ENCODE peak calls at places on chromosomes 12 and 14, in four cellular contexts. G is RWPE1, F is upper lobe of left lung, M is pancreas. S is an unnamed sample.
A peak's percentile ranks its signal among the peaks of the same experiment; 100 is the strongest.

GRCh38 chr12:116610971-116611541 is 51.9 kb downstream of the MAP1LC3B2 start:
- DNase-seq in G (no peak), F (no peak), M (no peak), S (no peak)

GRCh38 chr12:73112035-73112816 is 840.1 kb downstream of the TRHDE start:
- DNase-seq in G (no peak), F (no peak), M (no peak), S (no peak)

GRCh38 chr14:43894534-43894933 is 612.5 kb downstream of the FSCB start:
- DNase-seq in G (no peak), F (no peak), M (no peak), S (no peak)

GRCh38 chr12:9099552-9100190 is 16.0 kb downstream of the A2M start:
- DNase-seq in G (no peak), F (no peak), M (no peak), S (no peak)

GRCh38 chr12:72141381-72141780 is 130.8 kb upstream of the TRHDE start:
- DNase-seq in G (no peak), F (no peak), M (no peak), S (no peak)

GRCh38 chr12:6471992-6472366 is 1.5 kb upstream of the VAMP1 start:
- DNase-seq in G (no peak), F (no peak), M (no peak), S (no peak)

GRCh38 chr14:103398427-103399195 is 13.4 kb downstream of the MARK3 start:
- DNase-seq in G (no peak), F (peak; percentile 53), M (no peak), S (no peak)

GRCh38 chr14:24059841-24060388 is 8.1 kb downstream of the CARMIL3 start:
- DNase-seq in G (no peak), F (no peak), M (no peak), S (no peak)

GRCh38 chr12:1660304-1661187 is 30.3 kb upstream of the ADIPOR2 start:
- DNase-seq in G (peak; percentile 81), F (peak; percentile 96), M (peak; percentile 96), S (no peak)

GRCh38 chr14:81137316-81137715 is 83.4 kb downstream of the GTF2A1 start:
- DNase-seq in G (peak; percentile 77), F (no peak), M (no peak), S (no peak)

GRCh38 chr12:55250944-55251343 is 6.5 kb downstream of the OR6C74 start:
- DNase-seq in G (no peak), F (no peak), M (no peak), S (no peak)

GRCh38 chr14:69002069-69002468 is 23.0 kb upstream of the ACTN1 start:
- DNase-seq in G (no peak), F (peak; percentile 32), M (peak; percentile 52), S (no peak)

GRCh38 chr14:53793790-53794560 is 162.7 kb downstream of the BMP4 start:
- DNase-seq in G (no peak), F (no peak), M (no peak), S (no peak)

GRCh38 chr12:12190087-12190809 is 76.6 kb downstream of the LRP6 start:
- DNase-seq in G (no peak), F (no peak), M (no peak), S (no peak)

GRCh38 chr12:53046655-53047220 is 3.1 kb upstream of the TNS2 start:
- DNase-seq in G (peak; percentile 66), F (peak; percentile 85), M (peak; percentile 84), S (peak; percentile 44)

GRCh38 chr14:83478741-83479140 is 1945.1 kb upstream of the SEL1L start:
- DNase-seq in G (no peak), F (no peak), M (no peak), S (no peak)

GRCh38 chr12:54352022-54352531 is 12.2 kb downstream of the GPR84 start:
- DNase-seq in G (no peak), F (peak; percentile 75), M (peak; percentile 70), S (no peak)

GRCh38 chr12:5173511-5174011 is 129.9 kb downstream of the KCNA5 start:
- DNase-seq in G (no peak), F (no peak), M (no peak), S (no peak)

GRCh38 chr12:89671469-89671868 is 37.2 kb downstream of the ATP2B1 start:
- DNase-seq in G (no peak), F (no peak), M (no peak), S (no peak)

GRCh38 chr14:75634848-75635247 is 25.8 kb downstream of the ERG28 start:
- DNase-seq in G (no peak), F (no peak), M (no peak), S (no peak)

GRCh38 chr12:101779200-101779599 is 39.9 kb upstream of the SYCP3 start:
- DNase-seq in G (no peak), F (no peak), M (no peak), S (no peak)

GRCh38 chr12:18837025-18837424 is 99.1 kb downstream of the CAPZA3 start:
- DNase-seq in G (no peak), F (no peak), M (peak; percentile 51), S (no peak)

GRCh38 chr12:127809236-127809635 is 457.7 kb upstream of the TMEM132C start:
- DNase-seq in G (no peak), F (no peak), M (peak; percentile 38), S (no peak)

GRCh38 chr12:79187032-79187431 is 322.5 kb downstream of the SYT1 start:
- DNase-seq in G (no peak), F (no peak), M (no peak), S (no peak)

GRCh38 chr12:75289678-75290200 is 40.4 kb downstream of the CAPS2 start:
- DNase-seq in G (peak; percentile 24), F (no peak), M (no peak), S (no peak)
- TF ChIP-seq CTCF in G (peak; percentile 51), F (no peak), M (no peak), S (no peak)

GRCh38 chr12:132523576-132524331 is 33.8 kb downstream of the FBRSL1 start:
- DNase-seq in G (peak; percentile 55), F (peak; percentile 67), M (peak; percentile 78), S (peak; percentile 71)

GRCh38 chr12:132521726-132522292 is 31.9 kb downstream of the FBRSL1 start:
- DNase-seq in G (no peak), F (no peak), M (no peak), S (no peak)

GRCh38 chr12:132522586-132523380 is 32.8 kb downstream of the FBRSL1 start:
- DNase-seq in G (no peak), F (no peak), M (no peak), S (no peak)

GRCh38 chr12:132520421-132521199 is 30.7 kb downstream of the FBRSL1 start:
- DNase-seq in G (no peak), F (no peak), M (no peak), S (no peak)

DNA sequence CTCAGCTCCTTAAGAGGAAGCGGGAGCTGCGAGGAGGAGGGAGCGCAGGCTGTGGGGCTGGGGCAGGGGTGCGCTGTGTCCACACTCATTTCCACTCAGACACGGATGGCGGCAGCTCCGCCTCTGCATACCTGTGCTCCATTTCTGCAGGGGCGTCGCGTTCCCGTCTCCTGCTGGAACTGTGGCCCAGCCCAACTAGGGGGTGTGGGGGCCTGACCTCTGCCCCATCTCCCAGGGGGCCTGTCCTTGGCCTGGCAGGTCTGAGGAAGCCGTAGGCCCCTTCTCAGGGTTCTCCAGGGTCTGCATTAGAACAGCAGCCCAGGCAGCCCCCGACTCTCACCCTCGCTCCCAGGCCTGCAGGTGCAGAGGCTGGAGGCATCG is 31.2 kb downstream of the FBRSL1 start:
- DNase-seq in G (no peak), F (no peak), M (no peak), S (no peak)
- TF ChIP-seq CTCF in G (no peak), F (no peak), M (no peak), S (no peak)

DNA sequence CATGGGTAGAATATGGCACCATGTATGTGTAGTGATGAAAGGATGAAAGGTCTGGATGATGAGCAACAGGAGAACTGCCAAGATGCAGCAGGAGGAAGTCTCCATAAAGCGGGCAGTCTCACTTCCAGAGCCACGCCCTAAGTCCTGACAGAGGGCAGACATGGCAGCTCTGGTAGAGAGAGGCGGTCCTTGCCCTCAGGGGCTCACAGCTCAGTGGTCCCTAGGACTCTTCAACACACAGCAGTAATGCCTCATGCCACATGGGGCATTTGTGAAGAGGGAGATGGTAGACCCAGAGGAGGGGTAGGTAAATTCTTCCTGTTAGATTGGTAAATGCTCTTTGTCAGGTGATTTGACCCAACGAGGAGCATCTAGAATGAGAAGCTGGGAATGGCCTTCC is 1088.4 kb downstream of the BCL11B start:
- DNase-seq in G (no peak), F (no peak), M (no peak), S (no peak)
- TF ChIP-seq CTCF in G (no peak), F (no peak), M (no peak), S (no peak)

GRCh38 chr14:97299661-97300060 is 502.5 kb downstream of the VRK1 start:
- DNase-seq in G (no peak), F (no peak), M (no peak), S (no peak)

GRCh38 chr14:97298775-97299174 is 501.6 kb downstream of the VRK1 start:
- DNase-seq in G (no peak), F (no peak), M (no peak), S (no peak)

GRCh38 chr14:97298331-97298730 is 501.1 kb downstream of the VRK1 start:
- DNase-seq in G (no peak), F (no peak), M (no peak), S (no peak)

GRCh38 chr14:97306133-97306784 is 509.1 kb downstream of the VRK1 start:
- DNase-seq in G (no peak), F (no peak), M (no peak), S (no peak)

GRCh38 chr14:97301931-97302559 is 504.9 kb downstream of the VRK1 start:
- DNase-seq in G (no peak), F (no peak), M (no peak), S (no peak)
- TF ChIP-seq CTCF in G (no peak), F (no peak), M (no peak), S (no peak)

GRCh38 chr12:80625901-80626300 is 81.5 kb upstream of the MYF6 start:
- DNase-seq in G (no peak), F (no peak), M (no peak), S (no peak)

GRCh38 chr12:80617733-80618132 is 89.7 kb upstream of the MYF6 start:
- DNase-seq in G (no peak), F (no peak), M (no peak), S (no peak)

GRCh38 chr12:80624986-80625530 is 82.4 kb upstream of the MYF6 start:
- DNase-seq in G (no peak), F (no peak), M (no peak), S (no peak)

GRCh38 chr12:80620281-80620680 is 87.2 kb upstream of the MYF6 start:
- DNase-seq in G (no peak), F (no peak), M (no peak), S (no peak)

DNA sequence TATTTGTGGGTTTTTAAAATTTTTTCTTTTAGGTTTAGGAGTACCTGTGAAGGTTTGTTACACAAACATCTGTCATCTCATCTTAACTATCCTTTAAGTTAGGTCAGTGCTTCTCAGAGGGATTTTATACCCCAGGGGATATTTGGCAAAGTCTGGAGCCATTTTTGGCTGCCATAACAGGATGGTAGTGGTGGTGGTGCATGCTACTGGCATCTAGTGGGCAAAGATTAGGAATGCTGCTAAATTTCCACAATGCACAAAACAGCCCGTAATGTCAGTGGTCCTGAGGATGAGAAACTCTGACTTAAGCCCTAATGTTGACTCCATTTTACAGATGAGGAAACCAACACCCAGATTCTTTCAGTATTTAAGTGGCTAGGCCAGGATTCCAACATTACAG is 85.2 kb upstream of the MYF6 start:
- DNase-seq in G (no peak), F (no peak), M (no peak), S (no peak)
- TF ChIP-seq CTCF in G (peak; percentile 15), F (no peak), M (no peak), S (no peak)